ENCODE peak calls at places on chromosomes 13 and 19, in six cellular contexts. One of them, this sample, is unnamed.

GRCh38 chr13:111954681-111955411 is 112.1 kb upstream of the SOX1 start:
- DNase-seq in smooth muscle cell of the brain vasculature: no peak
- DNase-seq in right atrium auricular region: peak; percentile 50
- DNase-seq in A172: peak; percentile 32
- DNase-seq in suprapubic skin: no peak
- DNase-seq in naive thymus-derived CD8-positive, alpha-beta T cell: no peak
- DNase-seq in this sample: no peak

GRCh38 chr19:6890938-6891337 is 3.6 kb downstream of the ADGRE1 start:
- DNase-seq in smooth muscle cell of the brain vasculature: no peak
- DNase-seq in right atrium auricular region: no peak
- DNase-seq in A172: no peak
- DNase-seq in suprapubic skin: no peak
- DNase-seq in naive thymus-derived CD8-positive, alpha-beta T cell: peak; percentile 66
- DNase-seq in this sample: no peak

GRCh38 chr13:98575009-98575866 is 1.7 kb downstream of the STK24 start:
- DNase-seq in smooth muscle cell of the brain vasculature: no peak
- DNase-seq in right atrium auricular region: no peak
- DNase-seq in A172: peak; percentile 13
- DNase-seq in suprapubic skin: no peak
- DNase-seq in naive thymus-derived CD8-positive, alpha-beta T cell: no peak
- DNase-seq in this sample: no peak

GRCh38 chr19:29528946-29529645 is 3.3 kb downstream of the VSTM2B start:
- DNase-seq in smooth muscle cell of the brain vasculature: no peak
- DNase-seq in right atrium auricular region: no peak
- DNase-seq in A172: no peak
- DNase-seq in suprapubic skin: no peak
- DNase-seq in naive thymus-derived CD8-positive, alpha-beta T cell: no peak
- DNase-seq in this sample: no peak

GRCh38 chr19:51258165-51258564 is 7.3 kb downstream of the SIGLECL1 start:
- DNase-seq in smooth muscle cell of the brain vasculature: no peak
- DNase-seq in right atrium auricular region: no peak
- DNase-seq in A172: no peak
- DNase-seq in suprapubic skin: no peak
- DNase-seq in naive thymus-derived CD8-positive, alpha-beta T cell: no peak
- DNase-seq in this sample: no peak

GRCh38 chr13:39273953-39274352 is 235.7 kb downstream of the NHLRC3 start:
- DNase-seq in smooth muscle cell of the brain vasculature: no peak
- DNase-seq in right atrium auricular region: no peak
- DNase-seq in A172: peak; percentile 6
- DNase-seq in suprapubic skin: no peak
- DNase-seq in naive thymus-derived CD8-positive, alpha-beta T cell: no peak
- DNase-seq in this sample: no peak

GRCh38 chr13:96726651-96727050 is 267.6 kb downstream of the OXGR1 start:
- DNase-seq in smooth muscle cell of the brain vasculature: no peak
- DNase-seq in right atrium auricular region: no peak
- DNase-seq in A172: no peak
- DNase-seq in suprapubic skin: no peak
- DNase-seq in naive thymus-derived CD8-positive, alpha-beta T cell: no peak
- DNase-seq in this sample: no peak

GRCh38 chr19:44576843-44577565 is 36.4 kb upstream of the IGSF23 start:
- DNase-seq in smooth muscle cell of the brain vasculature: no peak
- DNase-seq in right atrium auricular region: peak; percentile 57
- DNase-seq in A172: peak; percentile 74
- DNase-seq in suprapubic skin: no peak
- DNase-seq in naive thymus-derived CD8-positive, alpha-beta T cell: peak; percentile 21
- DNase-seq in this sample: no peak

GRCh38 chr13:79398915-79399314 is 7.1 kb downstream of the RBM26 start:
- DNase-seq in smooth muscle cell of the brain vasculature: no peak
- DNase-seq in right atrium auricular region: no peak
- DNase-seq in A172: no peak
- DNase-seq in suprapubic skin: no peak
- DNase-seq in naive thymus-derived CD8-positive, alpha-beta T cell: no peak
- DNase-seq in this sample: no peak

GRCh38 chr13:73793361-73793760 is 340.8 kb downstream of the KLF12 start:
- DNase-seq in smooth muscle cell of the brain vasculature: no peak
- DNase-seq in right atrium auricular region: no peak
- DNase-seq in A172: no peak
- DNase-seq in suprapubic skin: no peak
- DNase-seq in naive thymus-derived CD8-positive, alpha-beta T cell: no peak
- DNase-seq in this sample: no peak